ENCODE peak calls at places on chromosomes 4 and X, in four cellular contexts. W is T-helper 1 cell, G is ELR, T is GM12892. O is an unnamed sample.
A peak's percentile ranks its signal among the peaks of the same experiment; 100 is the strongest.

GRCh38 chr4:68883870-68884269 is 67.7 kb downstream of the UGT2A3 start:
- DNase-seq in W (no peak), G (no peak), T (no peak), O (no peak)

GRCh38 chr4:112523764-112524505 is 8.0 kb upstream of the NEUROG2 start:
- DNase-seq in W (peak; percentile 75), G (peak; percentile 58), T (no peak), O (no peak)

GRCh38 chr4:13559414-13559813 is 15.1 kb upstream of the NKX3-2 start:
- DNase-seq in W (no peak), G (peak; percentile 92), T (no peak), O (peak; percentile 61)

GRCh38 chrX:25531096-25531495 is 515.3 kb upstream of the ARX start:
- DNase-seq in W (no peak), G (no peak), T (no peak), O (no peak)

GRCh38 chr4:85812776-85813175 is 337.8 kb downstream of the ARHGAP24 start:
- DNase-seq in W (no peak), G (peak; percentile 56), T (no peak), O (no peak)

GRCh38 chr4:182576609-182577289 is 333.5 kb downstream of the TENM3 start:
- DNase-seq in W (no peak), G (no peak), T (no peak), O (no peak)

GRCh38 chrX:10828640-10829039 is 208.3 kb upstream of the MID1 start:
- DNase-seq in W (no peak), G (no peak), T (no peak), O (no peak)

GRCh38 chrX:85391879-85392238 is 12.4 kb upstream of the POF1B start:
- DNase-seq in W (no peak), G (no peak), T (no peak), O (no peak)

GRCh38 chrX:340641-341423 is 22.2 kb upstream of the GTPBP6 start:
- DNase-seq in W (no peak), G (no peak), T (no peak), O (no peak)

GRCh38 chr4:127698789-127699200 is 31.4 kb upstream of the SLC25A31 start:
- DNase-seq in W (no peak), G (peak; percentile 92), T (no peak), O (no peak)

GRCh38 chr4:154542264-154542879 is 7.8 kb downstream of the PLRG1 start:
- DNase-seq in W (no peak), G (no peak), T (no peak), O (no peak)

GRCh38 chr4:54840430-54840829 is 182.7 kb downstream of the KIT start:
- DNase-seq in W (no peak), G (no peak), T (no peak), O (no peak)

GRCh38 chr4:74189331-74190043 is 31.6 kb downstream of the MTHFD2L start:
- DNase-seq in W (peak; percentile 29), G (peak; percentile 75), T (no peak), O (no peak)

GRCh38 chrX:41085883-41086626 is 810 bp downstream of the USP9X start:
- DNase-seq in W (peak; percentile 45), G (peak; percentile 60), T (peak; percentile 27), O (peak; percentile 26)

GRCh38 chr4:56674984-56675383 is 6.1 kb downstream of the HOPX start:
- DNase-seq in W (no peak), G (peak; percentile 17), T (no peak), O (no peak)

GRCh38 chr4:152100378-152101201 is 339.8 kb upstream of the GATB start:
- DNase-seq in W (peak; percentile 98), G (peak; percentile 49), T (peak; percentile 23), O (peak; percentile 13)

GRCh38 chr4:105022811-105023667 is 123.6 kb upstream of the TET2 start:
- DNase-seq in W (no peak), G (peak; percentile 56), T (no peak), O (peak; percentile 1)

GRCh38 chrX:128035318-128035717 is 16.9 kb downstream of the ACTRT1 start:
- DNase-seq in W (no peak), G (no peak), T (no peak), O (no peak)

GRCh38 chr4:112073201-112073600 is 72.1 kb upstream of the FAM241A start:
- DNase-seq in W (no peak), G (no peak), T (no peak), O (no peak)

GRCh38 chrX:2451456-2452316 is 49.1 kb downstream of the DHRSX start:
- DNase-seq in W (no peak), G (no peak), T (no peak), O (no peak)

GRCh38 chrX:40103565-40104323 is 6.0 kb upstream of the BCOR start:
- DNase-seq in W (no peak), G (no peak), T (no peak), O (no peak)

GRCh38 chrX:150547511-150548115 is 20.8 kb upstream of the MTM1 start:
- DNase-seq in W (no peak), G (peak; percentile 47), T (no peak), O (peak; percentile 23)